ENCODE peak calls at places on chromosomes 11 and 22, in five cellular contexts. E is adrenal gland, M is upper lobe of left lung, S is stomach, O is tibial nerve. C is an unnamed sample.

GRCh38 chr11:848380-848931 is 5.8 kb downstream of the TSPAN4 start:
- DNase-seq in E (no peak), M (no peak), O (no peak), S (peak; percentile 60), C (no peak)

GRCh38 chr11:86592659-86593451 is 79.6 kb downstream of the ME3 start:
- DNase-seq in E (peak; percentile 93), O (peak; percentile 68), S (peak; percentile 75), M (no peak), C (peak; percentile 83)

GRCh38 chr11:701741-702513 is 4.1 kb upstream of the EPS8L2 start:
- DNase-seq in E (peak; percentile 11), M (no peak), O (no peak), S (no peak), C (peak; percentile 66)

GRCh38 chr11:63490551-63491239 is at the start of gene PLAAT5:
- DNase-seq in S (no peak), M (peak; percentile 90), O (no peak), E (no peak), C (no peak)

GRCh38 chr11:82714346-82715174 is 19.1 kb downstream of the FAM181B start:
- DNase-seq in S (no peak), E (no peak), O (no peak), M (no peak), C (no peak)

GRCh38 chr22:29205598-29206371 is at the start of gene EMID1:
- DNase-seq in E (peak; percentile 62), S (peak; percentile 61), M (peak; percentile 90), O (no peak), C (no peak)

GRCh38 chr11:65477271-65478029 is 21.4 kb upstream of the MALAT1 start:
- DNase-seq in S (peak; percentile 97), M (peak; percentile 99), O (peak; percentile 95), E (peak; percentile 99), C (peak; percentile 98)

GRCh38 chr11:98455500-98456186 is 565.1 kb upstream of the CNTN5 start:
- DNase-seq in E (no peak), S (no peak), M (peak; percentile 4), O (no peak), C (no peak)

GRCh38 chr11:70191495-70192140 is 11.5 kb upstream of the FADD start:
- DNase-seq in E (peak; percentile 85), O (peak; percentile 44), S (peak; percentile 87), M (peak; percentile 94), C (no peak)

GRCh38 chr22:41036924-41037323 is 55.5 kb upstream of the EP300 start:
- DNase-seq in O (no peak), E (no peak), M (no peak), S (no peak), C (no peak)

GRCh38 chr11:42620796-42621195 is 691.0 kb upstream of the API5 start:
- DNase-seq in O (no peak), S (no peak), M (no peak), E (no peak), C (no peak)

GRCh38 chr11:1652026-1652425 is 22.5 kb downstream of the KRTAP5-5 start:
- DNase-seq in O (no peak), E (no peak), S (no peak), M (no peak), C (peak; percentile 65)

GRCh38 chr22:27965547-27965946 is 46.5 kb upstream of the PITPNB start:
- DNase-seq in S (no peak), E (no peak), M (no peak), O (no peak), C (no peak)

GRCh38 chr22:27961680-27962079 is 42.6 kb upstream of the PITPNB start:
- DNase-seq in O (no peak), E (no peak), M (no peak), S (no peak), C (no peak)

GRCh38 chr22:27970596-27971220 is 51.7 kb upstream of the PITPNB start:
- DNase-seq in E (no peak), M (no peak), O (no peak), S (no peak), C (no peak)

GRCh38 chr22:27962268-27963191 is 43.5 kb upstream of the PITPNB start:
- DNase-seq in S (no peak), O (no peak), E (no peak), M (no peak), C (no peak)

GRCh38 chr22:27966168-27967064 is 47.4 kb upstream of the PITPNB start:
- DNase-seq in E (no peak), S (no peak), O (no peak), M (no peak), C (no peak)
- H3K27ac ChIP-seq in E (no peak overlapping the region), S (no peak overlapping the region), O (no peak overlapping the region), M (no peak overlapping the region), C (no peak overlapping the region)

DNA sequence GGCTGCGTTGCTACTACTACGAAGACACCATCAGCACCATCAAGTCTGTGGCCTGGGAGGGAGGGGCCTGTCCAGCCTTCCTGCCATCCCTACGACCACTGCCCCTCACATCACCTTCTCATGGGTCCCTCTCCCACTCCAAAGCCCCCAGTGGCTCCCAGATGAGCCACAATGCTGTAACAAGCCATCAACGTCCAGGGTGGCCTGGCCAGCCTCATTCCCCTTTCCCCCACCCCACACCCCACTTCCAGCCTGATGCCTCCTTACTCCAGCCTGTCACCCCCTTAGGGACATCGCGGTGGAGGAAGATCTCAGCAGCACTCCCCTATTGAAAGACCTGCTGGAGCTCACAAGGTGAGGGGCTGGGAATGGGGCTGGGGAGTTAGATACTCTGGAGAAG is 14.9 kb downstream of the NCF4 start:
- DNase-seq in S (no peak), M (no peak), E (no peak), O (no peak), C (no peak)
- H3K4me1 ChIP-seq in S (no peaks in the 10 kb centered on the region), M (peaks cover 16% of the 10 kb centered on the region), E (no peaks in the 10 kb centered on the region), O (peaks cover 15% of the 10 kb centered on the region), C (peaks cover 20% of the 10 kb centered on the region)

GRCh38 chr22:39502109-39502788 is at the start of gene MIEF1:
- DNase-seq in M (peak; percentile 96), S (peak; percentile 99), O (peak; percentile 99), E (peak; percentile 99), C (peak; percentile 99)
- TF ChIP-seq POLR2A in M (peak; percentile 62), S (no peak), O (no peak), E (peak; percentile 46), C (no peak)

GRCh38 chr11:61969838-61970452 is 2.5 kb upstream of the FTH1 start:
- DNase-seq in M (no peak), S (no peak), O (no peak), E (no peak), C (no peak)
- H3K27ac ChIP-seq in M (peak overlapping the region; percentile 99), S (peak overlapping the region; percentile 99), O (peak overlapping the region; percentile 100), E (peak overlapping the region; percentile 98), C (peak overlapping the region; percentile 99)

DNA sequence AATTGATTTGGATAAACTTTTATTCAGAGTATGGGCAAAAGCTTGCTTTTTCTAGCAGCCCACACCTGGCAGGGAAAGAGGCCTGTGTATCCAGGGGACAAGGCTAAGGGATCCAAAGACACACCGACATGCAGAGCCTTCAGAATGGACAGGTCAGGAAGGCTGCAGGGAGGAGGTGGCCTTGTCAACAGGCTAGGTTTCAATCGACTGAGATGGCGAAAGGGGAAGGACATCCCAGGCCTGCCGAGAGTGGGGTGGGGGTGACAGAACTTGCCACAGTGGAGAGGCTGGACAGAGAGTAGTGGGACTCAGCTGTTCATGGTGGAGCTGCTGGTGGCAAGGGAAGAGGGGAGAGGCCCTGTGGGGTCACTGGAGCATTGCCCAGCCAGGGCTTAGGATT is 5.3 kb upstream of the SLC39A13 start:
- DNase-seq in S (no peak), M (no peak), O (no peak), E (no peak), C (no peak)
- H3K4me1 ChIP-seq in S (peaks cover 26% of the 10 kb centered on the region), M (peaks cover 26% of the 10 kb centered on the region), O (peaks cover 36% of the 10 kb centered on the region), E (peaks cover 27% of the 10 kb centered on the region), C (peaks cover 43% of the 10 kb centered on the region)

DNA sequence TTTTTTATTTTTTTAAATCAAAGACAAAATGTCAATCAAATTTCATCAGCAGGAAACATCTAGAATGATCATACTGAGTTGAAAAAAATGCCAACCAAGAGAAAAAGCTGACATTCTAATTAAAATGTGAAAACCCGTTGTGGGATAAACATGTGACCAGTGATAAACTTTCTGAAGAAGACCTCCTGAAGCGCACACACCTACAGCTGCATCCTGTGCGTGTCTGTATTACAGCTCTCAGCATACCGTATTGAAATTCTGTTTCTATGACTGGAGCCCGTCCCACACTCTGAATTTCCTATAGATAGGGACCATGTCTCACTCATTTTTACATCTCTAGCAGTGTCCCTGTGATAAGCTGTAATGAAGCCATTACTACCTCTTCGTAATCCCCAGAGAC is 12.2 kb upstream of the NUP50 start:
- DNase-seq in O (no peak), S (no peak), M (no peak), E (no peak), C (no peak)
- TF ChIP-seq POLR2A in O (no peak), S (no peak), M (no peak), E (no peak), C (no peak)

DNA sequence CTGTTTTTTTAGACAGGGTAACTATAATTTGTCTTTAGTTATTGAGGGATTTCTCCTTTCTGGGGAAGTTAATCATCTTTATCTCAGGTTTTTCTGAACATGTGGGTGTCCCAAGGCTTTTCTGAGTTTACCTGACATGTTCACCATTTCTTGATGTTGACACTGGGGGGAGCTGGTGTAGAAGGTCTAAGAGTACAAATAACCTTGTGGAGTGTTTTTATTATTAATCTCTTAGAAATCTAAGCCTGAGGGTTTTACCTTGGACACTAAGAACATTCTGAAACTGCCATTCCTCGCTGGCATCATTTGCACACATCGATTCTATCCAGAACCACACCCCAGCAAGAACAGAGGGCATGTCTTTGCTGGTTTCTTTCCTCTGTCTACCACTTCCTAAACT is 15.6 kb upstream of the C11orf91 start:
- DNase-seq in S (no peak), O (no peak), E (no peak), M (no peak), C (no peak)
- H3K27ac ChIP-seq in S (peak overlapping the region; percentile 23), O (no peak overlapping the region), E (no peak overlapping the region), M (peak overlapping the region; percentile 67), C (peak overlapping the region; percentile 73)

GRCh38 chr11:75950141-75950540 is 135.1 kb downstream of the UVRAG start:
- DNase-seq in M (no peak), S (no peak), O (no peak), E (no peak), C (no peak)
- H3K4me1 ChIP-seq in M (peaks cover 16% of the 10 kb centered on the region), S (peaks cover 21% of the 10 kb centered on the region), O (peaks cover 35% of the 10 kb centered on the region), E (peaks cover 56% of the 10 kb centered on the region), C (peaks cover 20% of the 10 kb centered on the region)

GRCh38 chr11:69048718-69049489 is at the start of gene TPCN2:
- DNase-seq in O (peak; percentile 79), E (peak; percentile 89), M (peak; percentile 97), S (peak; percentile 92), C (peak; percentile 95)
- TF ChIP-seq POLR2A in O (peak; percentile 35), E (peak; percentile 59), M (peak; percentile 84), S (no peak), C (no peak)

C was measured in suprapubic skin.